ENCODE peak calls at places on chromosome 22, in eight cellular contexts. N is non-pigmented ciliary epithelial cell, W is omental fat pad, A is transverse colon, K is EH, Z is NCI-H1092 treated with DMSO at 0.1 percent for 48 hours, V is LNCaP clone FGC, H is NCI-H2081. M is an unnamed sample.

GRCh38 chr22:40203568-40203967 is 25.8 kb downstream of the TNRC6B start:
- DNase-seq in N (no peak), W (no peak), A (no peak), K (no peak), Z (peak; percentile 71), V (no peak), H (no peak), M (no peak)

GRCh38 chr22:43377486-43377995 is 34.3 kb upstream of the MPPED1 start:
- DNase-seq in N (no peak), W (no peak), A (no peak), K (peak; percentile 41), Z (no peak), V (no peak), H (no peak), M (no peak)

GRCh38 chr22:27573992-27574391 is 227.6 kb downstream of the MN1 start:
- DNase-seq in N (no peak), W (no peak), A (no peak), K (no peak), Z (no peak), V (no peak), H (no peak), M (no peak)

GRCh38 chr22:43968614-43969013 is 13.4 kb downstream of the SAMM50 start:
- DNase-seq in N (no peak), W (no peak), A (no peak), K (no peak), Z (no peak), V (no peak), H (no peak), M (no peak)

GRCh38 chr22:30195245-30196140 is 51.1 kb downstream of the LIF start:
- DNase-seq in N (no peak), W (no peak), A (no peak), K (peak; percentile 47), Z (no peak), V (no peak), H (no peak), M (no peak)

GRCh38 chr22:24516301-24516737 is 21.2 kb downstream of the UPB1 start:
- DNase-seq in N (peak; percentile 79), W (no peak), A (no peak), K (peak; percentile 95), Z (no peak), V (no peak), H (no peak), M (no peak)

GRCh38 chr22:23512348-23512705 is 67.8 kb downstream of the IGLL1 start:
- DNase-seq in N (no peak), W (no peak), A (no peak), K (no peak), Z (no peak), V (no peak), H (no peak), M (no peak)

GRCh38 chr22:37632174-37633081 is 7.0 kb upstream of the SH3BP1 start:
- DNase-seq in N (no peak), W (no peak), A (no peak), K (no peak), Z (no peak), V (no peak), H (no peak), M (no peak)

GRCh38 chr22:38220163-38220562 is 18.4 kb downstream of the MAFF start:
- DNase-seq in N (no peak), W (no peak), A (no peak), K (no peak), Z (no peak), V (no peak), H (no peak), M (no peak)

GRCh38 chr22:49325531-49326395 is 501.9 kb downstream of the BRD1 start:
- DNase-seq in N (no peak), W (no peak), A (no peak), K (no peak), Z (no peak), V (no peak), H (no peak), M (no peak)

GRCh38 chr22:20052309-20053250 is 27.5 kb upstream of the DGCR8 start:
- DNase-seq in N (no peak), W (no peak), A (peak; percentile 83), K (no peak), Z (no peak), V (no peak), H (no peak), M (no peak)

GRCh38 chr22:40183029-40183581 is 5.4 kb downstream of the TNRC6B start:
- DNase-seq in N (peak; percentile 65), W (no peak), A (peak; percentile 33), K (peak; percentile 96), Z (no peak), V (no peak), H (no peak), M (no peak)

GRCh38 chr22:50569041-50569459 is 6.3 kb upstream of the SYCE3 start:
- DNase-seq in N (no peak), W (no peak), A (peak; percentile 43), K (no peak), Z (no peak), V (no peak), H (no peak), M (no peak)

GRCh38 chr22:27412866-27413445 is 388.6 kb downstream of the MN1 start:
- DNase-seq in N (no peak), W (no peak), A (no peak), K (peak; percentile 15), Z (no peak), V (no peak), H (no peak), M (no peak)

GRCh38 chr22:29737251-29738117 is 17.7 kb downstream of the CABP7 start:
- DNase-seq in N (no peak), W (no peak), A (no peak), K (no peak), Z (no peak), V (no peak), H (no peak), M (no peak)

GRCh38 chr22:19983701-19984100 is 32.9 kb downstream of the ARVCF start:
- DNase-seq in N (no peak), W (no peak), A (no peak), K (no peak), Z (no peak), V (no peak), H (no peak), M (peak; percentile 51)

GRCh38 chr22:32622004-32622761 is 147.6 kb downstream of the FBXO7 start:
- DNase-seq in N (peak; percentile 70), W (no peak), A (peak; percentile 44), K (peak; percentile 96), Z (no peak), V (no peak), H (no peak), M (peak; percentile 64)

GRCh38 chr22:47269689-47270088 is 507.2 kb downstream of the TBC1D22A start:
- DNase-seq in N (no peak), W (no peak), A (no peak), K (no peak), Z (no peak), V (no peak), H (no peak), M (no peak)

GRCh38 chr22:43320943-43321900 is 21.9 kb downstream of the SCUBE1 start:
- DNase-seq in N (no peak), W (no peak), A (no peak), K (no peak), Z (no peak), V (no peak), H (no peak), M (no peak)

M was measured in Right ventricle myocardium superior.